ENCODE peak calls at places on chromosomes 1 and 21, in ten cellular contexts. One of them, this sample, is unnamed.

GRCh38 chr1:203126151-203126865 is 1.2 kb upstream of the ADORA1 start:
- DNase-seq in coronary artery: peak; percentile 57
- DNase-seq in IMR-90: peak; percentile 22
- DNase-seq in HT1080: peak; percentile 46
- DNase-seq in nucleus accumbens: no peak
- DNase-seq in HS-5: no peak
- DNase-seq in CMK: no peak
- DNase-seq in HEK293T: peak; percentile 68
- DNase-seq in NCI-H1417: peak; percentile 8
- DNase-seq in stimulated activated CD8-positive, alpha-beta memory T cell treated with anti-CD3 and anti-CD28 coated beads, Interleukin-15, amount 100 ng/mL, for 4 hours: no peak
- DNase-seq in this sample: no peak

GRCh38 chr1:77039739-77040138 is 172.5 kb downstream of the ST6GALNAC5 start:
- DNase-seq in IMR-90: peak; percentile 95
- DNase-seq in NCI-H1417: no peak
- DNase-seq in nucleus accumbens: peak; percentile 33
- DNase-seq in HS-5: peak; percentile 94
- DNase-seq in HEK293T: no peak
- DNase-seq in CMK: no peak
- DNase-seq in coronary artery: no peak
- DNase-seq in HT1080: peak; percentile 96
- DNase-seq in stimulated activated CD8-positive, alpha-beta memory T cell treated with anti-CD3 and anti-CD28 coated beads, Interleukin-15, amount 100 ng/mL, for 4 hours: no peak
- DNase-seq in this sample: no peak

GRCh38 chr1:31804098-31804497 is 11.7 kb downstream of the SPOCD1 start:
- DNase-seq in HT1080: no peak
- DNase-seq in nucleus accumbens: no peak
- DNase-seq in NCI-H1417: no peak
- DNase-seq in CMK: no peak
- DNase-seq in HEK293T: no peak
- DNase-seq in coronary artery: no peak
- DNase-seq in stimulated activated CD8-positive, alpha-beta memory T cell treated with anti-CD3 and anti-CD28 coated beads, Interleukin-15, amount 100 ng/mL, for 4 hours: no peak
- DNase-seq in IMR-90: no peak
- DNase-seq in HS-5: no peak
- DNase-seq in this sample: no peak

GRCh38 chr1:216183427-216183826 is 239.8 kb downstream of the USH2A start:
- DNase-seq in NCI-H1417: peak; percentile 82
- DNase-seq in stimulated activated CD8-positive, alpha-beta memory T cell treated with anti-CD3 and anti-CD28 coated beads, Interleukin-15, amount 100 ng/mL, for 4 hours: no peak
- DNase-seq in CMK: no peak
- DNase-seq in HT1080: no peak
- DNase-seq in coronary artery: no peak
- DNase-seq in HEK293T: peak; percentile 27
- DNase-seq in HS-5: peak; percentile 51
- DNase-seq in IMR-90: peak; percentile 40
- DNase-seq in nucleus accumbens: no peak
- DNase-seq in this sample: no peak

GRCh38 chr21:28253378-28253777 is 739.3 kb downstream of the LTN1 start:
- DNase-seq in nucleus accumbens: no peak
- DNase-seq in stimulated activated CD8-positive, alpha-beta memory T cell treated with anti-CD3 and anti-CD28 coated beads, Interleukin-15, amount 100 ng/mL, for 4 hours: no peak
- DNase-seq in HEK293T: no peak
- DNase-seq in HT1080: peak; percentile 7
- DNase-seq in HS-5: peak; percentile 45
- DNase-seq in IMR-90: peak; percentile 62
- DNase-seq in NCI-H1417: no peak
- DNase-seq in CMK: no peak
- DNase-seq in coronary artery: no peak
- DNase-seq in this sample: no peak

GRCh38 chr1:42136466-42136865 is 16.7 kb upstream of the GUCA2B start:
- DNase-seq in NCI-H1417: no peak
- DNase-seq in CMK: no peak
- DNase-seq in nucleus accumbens: no peak
- DNase-seq in HEK293T: no peak
- DNase-seq in HS-5: no peak
- DNase-seq in IMR-90: no peak
- DNase-seq in HT1080: no peak
- DNase-seq in coronary artery: no peak
- DNase-seq in stimulated activated CD8-positive, alpha-beta memory T cell treated with anti-CD3 and anti-CD28 coated beads, Interleukin-15, amount 100 ng/mL, for 4 hours: no peak
- DNase-seq in this sample: no peak

GRCh38 chr1:164380893-164381292 is 178.1 kb upstream of the PBX1 start:
- DNase-seq in nucleus accumbens: no peak
- DNase-seq in stimulated activated CD8-positive, alpha-beta memory T cell treated with anti-CD3 and anti-CD28 coated beads, Interleukin-15, amount 100 ng/mL, for 4 hours: no peak
- DNase-seq in HT1080: peak; percentile 27
- DNase-seq in HEK293T: peak; percentile 28
- DNase-seq in IMR-90: no peak
- DNase-seq in CMK: no peak
- DNase-seq in coronary artery: no peak
- DNase-seq in HS-5: peak; percentile 3
- DNase-seq in NCI-H1417: peak; percentile 15
- DNase-seq in this sample: no peak

GRCh38 chr1:45554198-45554597 is 3.6 kb downstream of the AKR1A1 start:
- DNase-seq in coronary artery: no peak
- DNase-seq in NCI-H1417: no peak
- DNase-seq in CMK: no peak
- DNase-seq in IMR-90: no peak
- DNase-seq in HS-5: no peak
- DNase-seq in nucleus accumbens: no peak
- DNase-seq in HT1080: no peak
- DNase-seq in stimulated activated CD8-positive, alpha-beta memory T cell treated with anti-CD3 and anti-CD28 coated beads, Interleukin-15, amount 100 ng/mL, for 4 hours: no peak
- DNase-seq in HEK293T: no peak
- DNase-seq in this sample: no peak

GRCh38 chr1:184545601-184546000 is 158.8 kb downstream of the C1orf21 start:
- DNase-seq in nucleus accumbens: no peak
- DNase-seq in HEK293T: no peak
- DNase-seq in CMK: no peak
- DNase-seq in NCI-H1417: no peak
- DNase-seq in IMR-90: peak; percentile 52
- DNase-seq in stimulated activated CD8-positive, alpha-beta memory T cell treated with anti-CD3 and anti-CD28 coated beads, Interleukin-15, amount 100 ng/mL, for 4 hours: no peak
- DNase-seq in HT1080: no peak
- DNase-seq in HS-5: no peak
- DNase-seq in coronary artery: no peak
- DNase-seq in this sample: no peak

GRCh38 chr1:109164538-109164937 is 49.2 kb upstream of the SARS1 start:
- DNase-seq in HS-5: no peak
- DNase-seq in nucleus accumbens: no peak
- DNase-seq in coronary artery: no peak
- DNase-seq in HT1080: no peak
- DNase-seq in NCI-H1417: no peak
- DNase-seq in HEK293T: no peak
- DNase-seq in IMR-90: no peak
- DNase-seq in CMK: no peak
- DNase-seq in stimulated activated CD8-positive, alpha-beta memory T cell treated with anti-CD3 and anti-CD28 coated beads, Interleukin-15, amount 100 ng/mL, for 4 hours: no peak
- DNase-seq in this sample: no peak

GRCh38 chr1:206769331-206769731 is 1.2 kb upstream of the IL19 start:
- DNase-seq in nucleus accumbens: no peak
- DNase-seq in CMK: no peak
- DNase-seq in coronary artery: no peak
- DNase-seq in HT1080: no peak
- DNase-seq in IMR-90: no peak
- DNase-seq in HS-5: no peak
- DNase-seq in HEK293T: no peak
- DNase-seq in stimulated activated CD8-positive, alpha-beta memory T cell treated with anti-CD3 and anti-CD28 coated beads, Interleukin-15, amount 100 ng/mL, for 4 hours: no peak
- DNase-seq in NCI-H1417: no peak
- DNase-seq in this sample: no peak

GRCh38 chr21:33127154-33127893 is 57.4 kb downstream of the OLIG1 start:
- DNase-seq in stimulated activated CD8-positive, alpha-beta memory T cell treated with anti-CD3 and anti-CD28 coated beads, Interleukin-15, amount 100 ng/mL, for 4 hours: peak; percentile 5
- DNase-seq in CMK: peak; percentile 59
- DNase-seq in coronary artery: no peak
- DNase-seq in HS-5: peak; percentile 14
- DNase-seq in NCI-H1417: peak; percentile 88
- DNase-seq in nucleus accumbens: peak; percentile 85
- DNase-seq in HEK293T: peak; percentile 82
- DNase-seq in IMR-90: peak; percentile 65
- DNase-seq in HT1080: peak; percentile 69
- DNase-seq in this sample: peak; percentile 45

GRCh38 chr1:209884665-209885117 is 53.3 kb upstream of the SYT14 start:
- DNase-seq in coronary artery: no peak
- DNase-seq in stimulated activated CD8-positive, alpha-beta memory T cell treated with anti-CD3 and anti-CD28 coated beads, Interleukin-15, amount 100 ng/mL, for 4 hours: no peak
- DNase-seq in CMK: no peak
- DNase-seq in HS-5: peak; percentile 96
- DNase-seq in NCI-H1417: peak; percentile 23
- DNase-seq in nucleus accumbens: peak; percentile 10
- DNase-seq in HT1080: peak; percentile 99
- DNase-seq in HEK293T: peak; percentile 65
- DNase-seq in IMR-90: peak; percentile 99
- DNase-seq in this sample: no peak

GRCh38 chr1:218521414-218522169 is 176.5 kb downstream of the TGFB2 start:
- DNase-seq in stimulated activated CD8-positive, alpha-beta memory T cell treated with anti-CD3 and anti-CD28 coated beads, Interleukin-15, amount 100 ng/mL, for 4 hours: no peak
- DNase-seq in CMK: peak; percentile 30
- DNase-seq in HEK293T: peak; percentile 42
- DNase-seq in coronary artery: no peak
- DNase-seq in HT1080: peak; percentile 32
- DNase-seq in nucleus accumbens: no peak
- DNase-seq in NCI-H1417: peak; percentile 49
- DNase-seq in HS-5: no peak
- DNase-seq in IMR-90: peak; percentile 21
- DNase-seq in this sample: no peak

GRCh38 chr21:33152228-33153130 is 77.3 kb upstream of the IFNAR2 start:
- DNase-seq in IMR-90: no peak
- DNase-seq in HS-5: no peak
- DNase-seq in HT1080: no peak
- DNase-seq in coronary artery: no peak
- DNase-seq in stimulated activated CD8-positive, alpha-beta memory T cell treated with anti-CD3 and anti-CD28 coated beads, Interleukin-15, amount 100 ng/mL, for 4 hours: no peak
- DNase-seq in HEK293T: no peak
- DNase-seq in NCI-H1417: no peak
- DNase-seq in nucleus accumbens: peak; percentile 4
- DNase-seq in CMK: no peak
- DNase-seq in this sample: no peak

GRCh38 chr1:2021550-2021949 is 2.4 kb downstream of the GABRD start:
- DNase-seq in coronary artery: no peak
- DNase-seq in HEK293T: no peak
- DNase-seq in HS-5: no peak
- DNase-seq in HT1080: no peak
- DNase-seq in CMK: no peak
- DNase-seq in stimulated activated CD8-positive, alpha-beta memory T cell treated with anti-CD3 and anti-CD28 coated beads, Interleukin-15, amount 100 ng/mL, for 4 hours: no peak
- DNase-seq in IMR-90: no peak
- DNase-seq in NCI-H1417: no peak
- DNase-seq in nucleus accumbens: peak; percentile 62
- DNase-seq in this sample: no peak

GRCh38 chr1:64877151-64877550 is 89.2 kb downstream of the JAK1 start:
- DNase-seq in coronary artery: no peak
- DNase-seq in HT1080: no peak
- DNase-seq in IMR-90: no peak
- DNase-seq in CMK: no peak
- DNase-seq in HEK293T: no peak
- DNase-seq in NCI-H1417: no peak
- DNase-seq in HS-5: no peak
- DNase-seq in nucleus accumbens: no peak
- DNase-seq in stimulated activated CD8-positive, alpha-beta memory T cell treated with anti-CD3 and anti-CD28 coated beads, Interleukin-15, amount 100 ng/mL, for 4 hours: no peak
- DNase-seq in this sample: peak; percentile 71

GRCh38 chr1:53365405-53366063 is 37.7 kb upstream of the LRP8 start:
- DNase-seq in HEK293T: no peak
- DNase-seq in nucleus accumbens: no peak
- DNase-seq in CMK: no peak
- DNase-seq in IMR-90: no peak
- DNase-seq in stimulated activated CD8-positive, alpha-beta memory T cell treated with anti-CD3 and anti-CD28 coated beads, Interleukin-15, amount 100 ng/mL, for 4 hours: no peak
- DNase-seq in coronary artery: peak; percentile 45
- DNase-seq in NCI-H1417: no peak
- DNase-seq in HS-5: no peak
- DNase-seq in HT1080: no peak
- DNase-seq in this sample: no peak

GRCh38 chr1:2547210-2548067 is 8.7 kb upstream of the TNFRSF14 start:
- DNase-seq in stimulated activated CD8-positive, alpha-beta memory T cell treated with anti-CD3 and anti-CD28 coated beads, Interleukin-15, amount 100 ng/mL, for 4 hours: no peak
- DNase-seq in CMK: no peak
- DNase-seq in coronary artery: no peak
- DNase-seq in nucleus accumbens: no peak
- DNase-seq in NCI-H1417: no peak
- DNase-seq in HS-5: no peak
- DNase-seq in IMR-90: no peak
- DNase-seq in HT1080: no peak
- DNase-seq in HEK293T: no peak
- DNase-seq in this sample: no peak